ENCODE peak calls at places on chromosomes 13 and 19, in ten cellular contexts. One of them, this sample, is unnamed. For H3K36me3, the result is how much of the 10 kb centered on the place peaks cover.

GRCh38 chr19:48558018-48558684 is 6.2 kb downstream of the SULT2B1 start:
- DNase-seq in left ventricle myocardium inferior: no peak
- DNase-seq in tibial nerve: no peak
- DNase-seq in colonic mucosa: peak
- DNase-seq in GM23338: peak
- DNase-seq in stomach: peak
- DNase-seq in endodermal cell: peak
- DNase-seq in left lung: peak
- DNase-seq in IMR-90: peak
- DNase-seq in PC-9: no peak
- DNase-seq in this sample: peak

GRCh38 chr13:97275265-97275664 is 53.1 kb downstream of the MBNL2 start:
- DNase-seq in colonic mucosa: no peak
- DNase-seq in endodermal cell: no peak
- DNase-seq in left lung: no peak
- DNase-seq in tibial nerve: no peak
- DNase-seq in GM23338: no peak
- DNase-seq in stomach: no peak
- DNase-seq in PC-9: peak
- DNase-seq in IMR-90: peak
- DNase-seq in left ventricle myocardium inferior: no peak
- DNase-seq in this sample: no peak

GRCh38 chr13:40779796-40780285 is 8.9 kb upstream of the MRPS31 start:
- DNase-seq in left lung: no peak
- DNase-seq in tibial nerve: no peak
- DNase-seq in PC-9: no peak
- DNase-seq in colonic mucosa: no peak
- DNase-seq in stomach: no peak
- DNase-seq in IMR-90: no peak
- DNase-seq in left ventricle myocardium inferior: no peak
- DNase-seq in GM23338: no peak
- DNase-seq in endodermal cell: no peak
- DNase-seq in this sample: no peak

GRCh38 chr13:45219123-45219891 is 18.5 kb upstream of the KCTD4 start:
- DNase-seq in endodermal cell: no peak
- DNase-seq in left lung: no peak
- DNase-seq in colonic mucosa: no peak
- DNase-seq in GM23338: no peak
- DNase-seq in tibial nerve: no peak
- DNase-seq in stomach: no peak
- DNase-seq in left ventricle myocardium inferior: no peak
- DNase-seq in IMR-90: no peak
- DNase-seq in PC-9: no peak
- DNase-seq in this sample: no peak

GRCh38 chr19:5338661-5339469 is 1.7 kb downstream of the PTPRS start:
- DNase-seq in endodermal cell: peak
- DNase-seq in left ventricle myocardium inferior: no peak
- DNase-seq in left lung: no peak
- DNase-seq in GM23338: peak
- DNase-seq in stomach: no peak
- DNase-seq in PC-9: no peak
- DNase-seq in tibial nerve: no peak
- DNase-seq in IMR-90: no peak
- DNase-seq in colonic mucosa: no peak
- DNase-seq in this sample: no peak

GRCh38 chr19:34505321-34506025 is 23.9 kb downstream of the WTIP start:
- DNase-seq in PC-9: no peak
- DNase-seq in IMR-90: no peak
- DNase-seq in left lung: peak
- DNase-seq in tibial nerve: no peak
- DNase-seq in left ventricle myocardium inferior: no peak
- DNase-seq in GM23338: no peak
- DNase-seq in colonic mucosa: no peak
- DNase-seq in endodermal cell: no peak
- DNase-seq in stomach: no peak
- DNase-seq in this sample: no peak

GRCh38 chr13:81487151-81487550 is 1146.2 kb upstream of the SPRY2 start:
- DNase-seq in stomach: no peak
- DNase-seq in IMR-90: no peak
- DNase-seq in PC-9: no peak
- DNase-seq in tibial nerve: no peak
- DNase-seq in left ventricle myocardium inferior: no peak
- DNase-seq in GM23338: peak
- DNase-seq in endodermal cell: peak
- DNase-seq in colonic mucosa: peak
- DNase-seq in left lung: no peak
- DNase-seq in this sample: peak

GRCh38 chr13:61508936-61509335 is 93.3 kb upstream of the PCDH20 start:
- DNase-seq in stomach: no peak
- DNase-seq in tibial nerve: no peak
- DNase-seq in GM23338: no peak
- DNase-seq in IMR-90: no peak
- DNase-seq in left lung: no peak
- DNase-seq in PC-9: no peak
- DNase-seq in colonic mucosa: no peak
- DNase-seq in endodermal cell: no peak
- DNase-seq in left ventricle myocardium inferior: no peak
- DNase-seq in this sample: no peak

GRCh38 chr13:28355822-28356371 is 139.0 kb downstream of the FLT1 start:
- DNase-seq in stomach: no peak
- DNase-seq in PC-9: no peak
- DNase-seq in endodermal cell: peak
- DNase-seq in IMR-90: peak
- DNase-seq in left lung: no peak
- DNase-seq in tibial nerve: no peak
- DNase-seq in colonic mucosa: no peak
- DNase-seq in left ventricle myocardium inferior: no peak
- DNase-seq in GM23338: no peak
- DNase-seq in this sample: no peak

GRCh38 chr13:111034811-111035210 is 80.3 kb upstream of the ARHGEF7 start:
- DNase-seq in tibial nerve: no peak
- DNase-seq in IMR-90: peak
- DNase-seq in PC-9: no peak
- DNase-seq in colonic mucosa: no peak
- DNase-seq in left lung: no peak
- DNase-seq in stomach: no peak
- DNase-seq in GM23338: no peak
- DNase-seq in left ventricle myocardium inferior: no peak
- DNase-seq in endodermal cell: no peak
- DNase-seq in this sample: no peak

GRCh38 chr13:31172535-31172934 is 10.8 kb upstream of the HSPH1 start:
- DNase-seq in tibial nerve: no peak
- DNase-seq in GM23338: no peak
- DNase-seq in stomach: no peak
- DNase-seq in endodermal cell: no peak
- DNase-seq in left lung: no peak
- DNase-seq in PC-9: peak
- DNase-seq in left ventricle myocardium inferior: no peak
- DNase-seq in colonic mucosa: no peak
- DNase-seq in IMR-90: peak
- DNase-seq in this sample: no peak
- H3K27ac ChIP-seq in tibial nerve: no peak
- H3K27ac ChIP-seq in GM23338: no peak
- H3K27ac ChIP-seq in stomach: no peak
- H3K27ac ChIP-seq in endodermal cell: no peak
- H3K27ac ChIP-seq in left lung: no peak
- H3K27ac ChIP-seq in PC-9: peak
- H3K27ac ChIP-seq in left ventricle myocardium inferior: no peak
- H3K27ac ChIP-seq in colonic mucosa: no peak
- H3K27ac ChIP-seq in IMR-90: no peak
- H3K27ac ChIP-seq in this sample: no peak

DNA sequence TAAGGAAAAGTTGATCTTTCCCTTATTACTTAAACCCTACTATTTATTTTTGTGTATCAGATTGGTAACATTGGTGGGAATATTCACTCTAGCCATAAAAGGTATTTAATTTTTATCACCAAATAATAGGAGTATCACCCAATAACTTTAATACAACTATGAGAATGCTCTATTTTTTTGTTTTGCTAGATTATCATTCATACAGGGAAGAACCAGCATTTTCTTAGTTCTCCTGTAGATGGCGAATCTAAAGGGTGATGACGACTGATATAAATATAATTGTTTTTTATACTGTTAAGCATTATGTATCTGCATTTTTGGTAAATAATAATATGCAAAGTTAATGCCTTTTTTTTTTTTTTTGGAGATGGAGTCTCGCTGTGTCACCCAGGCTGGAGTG is 7.9 kb upstream of the FRY start:
- DNase-seq in left ventricle myocardium inferior: no peak
- DNase-seq in left lung: no peak
- DNase-seq in IMR-90: no peak
- DNase-seq in endodermal cell: no peak
- DNase-seq in tibial nerve: no peak
- DNase-seq in colonic mucosa: no peak
- DNase-seq in PC-9: no peak
- DNase-seq in stomach: no peak
- DNase-seq in GM23338: no peak
- DNase-seq in this sample: no peak
- TF ChIP-seq CTCF in left ventricle myocardium inferior: no peak
- TF ChIP-seq CTCF in left lung: no peak
- TF ChIP-seq CTCF in IMR-90: peak
- TF ChIP-seq CTCF in endodermal cell: peak
- TF ChIP-seq CTCF in tibial nerve: no peak
- TF ChIP-seq CTCF in colonic mucosa: no peak
- TF ChIP-seq CTCF in PC-9: peak
- TF ChIP-seq CTCF in stomach: peak
- TF ChIP-seq CTCF in GM23338: peak
- TF ChIP-seq CTCF in this sample: no peak

GRCh38 chr13:46783504-46783903 is 13.5 kb downstream of the ESD start:
- DNase-seq in left lung: no peak
- DNase-seq in left ventricle myocardium inferior: no peak
- DNase-seq in IMR-90: no peak
- DNase-seq in PC-9: no peak
- DNase-seq in stomach: no peak
- DNase-seq in GM23338: no peak
- DNase-seq in colonic mucosa: no peak
- DNase-seq in endodermal cell: no peak
- DNase-seq in tibial nerve: no peak
- DNase-seq in this sample: no peak
- H3K36me3 ChIP-seq in left lung: half or more
- H3K36me3 ChIP-seq in left ventricle myocardium inferior: half or more
- H3K36me3 ChIP-seq in IMR-90: under half
- H3K36me3 ChIP-seq in PC-9: under half
- H3K36me3 ChIP-seq in stomach: half or more
- H3K36me3 ChIP-seq in GM23338: under half
- H3K36me3 ChIP-seq in colonic mucosa: under half
- H3K36me3 ChIP-seq in endodermal cell: half or more
- H3K36me3 ChIP-seq in tibial nerve: under half
- H3K36me3 ChIP-seq in this sample: under half

DNA sequence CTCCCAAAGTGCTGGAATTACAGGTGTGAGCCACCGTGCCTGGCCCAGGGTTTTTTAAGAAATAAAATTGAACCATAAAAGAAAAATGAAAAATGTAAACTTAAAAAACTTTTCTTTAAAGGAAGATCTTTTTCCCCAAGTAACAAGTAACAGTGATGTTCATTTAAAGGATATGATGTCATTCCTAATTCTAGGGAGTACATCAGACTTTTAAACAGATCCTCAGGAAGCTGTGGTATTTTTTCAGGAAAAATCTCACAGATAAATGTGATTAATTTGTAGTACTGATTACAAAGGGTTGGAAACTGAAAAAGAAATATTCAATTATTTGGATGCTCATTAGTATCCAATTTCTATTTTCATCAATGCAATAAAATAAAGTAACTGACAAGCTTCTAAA is 14.6 kb upstream of the EEF1AKMT1 start:
- DNase-seq in tibial nerve: no peak
- DNase-seq in left ventricle myocardium inferior: no peak
- DNase-seq in endodermal cell: no peak
- DNase-seq in colonic mucosa: no peak
- DNase-seq in IMR-90: peak
- DNase-seq in left lung: no peak
- DNase-seq in PC-9: no peak
- DNase-seq in GM23338: no peak
- DNase-seq in stomach: no peak
- DNase-seq in this sample: no peak
- H3K27ac ChIP-seq in tibial nerve: no peak
- H3K27ac ChIP-seq in left ventricle myocardium inferior: no peak
- H3K27ac ChIP-seq in endodermal cell: no peak
- H3K27ac ChIP-seq in colonic mucosa: no peak
- H3K27ac ChIP-seq in IMR-90: no peak
- H3K27ac ChIP-seq in left lung: peak
- H3K27ac ChIP-seq in PC-9: no peak
- H3K27ac ChIP-seq in GM23338: no peak
- H3K27ac ChIP-seq in stomach: no peak
- H3K27ac ChIP-seq in this sample: no peak

DNA sequence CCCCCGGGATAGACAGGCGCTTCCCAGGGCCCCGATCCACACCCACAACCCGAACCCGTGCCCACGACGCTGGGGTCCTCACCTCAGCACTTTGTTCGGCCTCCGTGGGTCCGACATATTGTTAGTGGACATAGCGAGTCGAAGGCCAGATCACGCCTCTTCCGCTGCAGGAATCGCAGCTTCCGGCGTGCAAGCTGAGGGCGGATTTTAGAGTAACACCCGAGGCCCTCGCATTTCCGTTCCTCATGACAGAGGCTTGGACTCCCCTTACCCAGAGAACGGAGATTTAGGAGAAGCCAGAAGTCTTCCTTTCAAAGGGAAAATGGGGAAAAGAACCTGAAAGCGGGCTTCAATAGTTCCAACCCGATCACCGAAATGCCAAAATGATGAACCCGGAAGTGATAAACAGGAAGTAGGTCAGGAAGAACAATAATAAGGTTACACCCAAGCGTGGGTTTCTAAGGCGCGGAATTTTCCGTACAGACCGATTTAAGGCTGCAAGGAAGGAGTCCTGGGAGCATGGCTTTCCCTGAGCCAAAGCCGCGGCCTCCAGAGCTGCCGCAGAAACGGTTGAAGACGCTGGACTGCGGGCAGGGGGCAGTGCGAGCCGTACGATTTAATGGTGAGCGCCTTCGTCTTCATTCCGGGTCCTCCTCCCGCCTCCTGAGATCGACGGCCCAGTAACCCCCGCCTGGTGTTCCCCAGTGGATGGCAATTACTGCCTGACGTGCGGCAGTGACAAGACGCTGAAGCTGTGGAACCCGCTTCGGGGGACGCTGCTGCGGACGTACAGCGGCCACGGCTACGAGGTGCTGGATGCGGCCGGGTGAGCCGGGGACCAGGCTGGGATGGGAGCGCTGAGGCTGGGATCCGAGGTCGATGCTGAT is 2.9 kb downstream of the WDR83 start:
- DNase-seq in GM23338: peak
- DNase-seq in left ventricle myocardium inferior: peak
- DNase-seq in stomach: peak
- DNase-seq in IMR-90: peak
- DNase-seq in left lung: peak
- DNase-seq in tibial nerve: peak
- DNase-seq in colonic mucosa: peak
- DNase-seq in endodermal cell: peak
- DNase-seq in PC-9: peak
- DNase-seq in this sample: peak
- TF ChIP-seq CTCF in GM23338: no peak
- TF ChIP-seq CTCF in left ventricle myocardium inferior: peak
- TF ChIP-seq CTCF in stomach: no peak
- TF ChIP-seq CTCF in IMR-90: no peak
- TF ChIP-seq CTCF in left lung: no peak
- TF ChIP-seq CTCF in tibial nerve: no peak
- TF ChIP-seq CTCF in colonic mucosa: no peak
- TF ChIP-seq CTCF in endodermal cell: peak
- TF ChIP-seq CTCF in PC-9: peak
- TF ChIP-seq CTCF in this sample: no peak

GRCh38 chr19:17054746-17055145 is 20.5 kb downstream of the HAUS8 start:
- DNase-seq in left ventricle myocardium inferior: no peak
- DNase-seq in GM23338: no peak
- DNase-seq in IMR-90: no peak
- DNase-seq in PC-9: no peak
- DNase-seq in tibial nerve: no peak
- DNase-seq in left lung: no peak
- DNase-seq in colonic mucosa: no peak
- DNase-seq in stomach: no peak
- DNase-seq in endodermal cell: no peak
- DNase-seq in this sample: no peak
- H3K36me3 ChIP-seq in left ventricle myocardium inferior: half or more
- H3K36me3 ChIP-seq in GM23338: under half
- H3K36me3 ChIP-seq in IMR-90: under half
- H3K36me3 ChIP-seq in PC-9: under half
- H3K36me3 ChIP-seq in tibial nerve: under half
- H3K36me3 ChIP-seq in left lung: half or more
- H3K36me3 ChIP-seq in colonic mucosa: under half
- H3K36me3 ChIP-seq in stomach: half or more
- H3K36me3 ChIP-seq in endodermal cell: half or more
- H3K36me3 ChIP-seq in this sample: under half

This sample was measured in pancreas.